ENCODE peak calls at places on chromosomes 2 and 18, in five cellular contexts. One of them, this sample, is unnamed.

GRCh38 chr2:164920430-164920829 is 34.9 kb downstream of the SLC38A11 start:
- DNase-seq in ovary: no peak
- DNase-seq in RWPE2: no peak
- DNase-seq in bronchial epithelial cell: peak; percentile 93
- DNase-seq in fibroblast of the aortic adventitia: peak; percentile 92
- DNase-seq in this sample: no peak

GRCh38 chr18:22169011-22169888 is at the start of gene GATA6:
- DNase-seq in bronchial epithelial cell: peak; percentile 84
- DNase-seq in fibroblast of the aortic adventitia: peak; percentile 99
- DNase-seq in RWPE2: peak; percentile 79
- DNase-seq in ovary: peak; percentile 96
- DNase-seq in this sample: peak; percentile 77

GRCh38 chr18:49812321-49813070 is 837 bp downstream of the ACAA2 start:
- DNase-seq in RWPE2: no peak
- DNase-seq in ovary: no peak
- DNase-seq in fibroblast of the aortic adventitia: peak; percentile 43
- DNase-seq in bronchial epithelial cell: peak; percentile 16
- DNase-seq in this sample: no peak

GRCh38 chr2:121694398-121695178 is 42.1 kb downstream of the NIFK start:
- DNase-seq in fibroblast of the aortic adventitia: peak; percentile 86
- DNase-seq in RWPE2: no peak
- DNase-seq in bronchial epithelial cell: peak; percentile 41
- DNase-seq in ovary: no peak
- DNase-seq in this sample: no peak

GRCh38 chr18:36769611-36770314 is 59.0 kb downstream of the TPGS2 start:
- DNase-seq in RWPE2: no peak
- DNase-seq in fibroblast of the aortic adventitia: no peak
- DNase-seq in bronchial epithelial cell: no peak
- DNase-seq in ovary: no peak
- DNase-seq in this sample: no peak

GRCh38 chr18:57234346-57234745 is 87.5 kb downstream of the BOD1L2 start:
- DNase-seq in RWPE2: no peak
- DNase-seq in fibroblast of the aortic adventitia: no peak
- DNase-seq in ovary: no peak
- DNase-seq in bronchial epithelial cell: no peak
- DNase-seq in this sample: no peak

GRCh38 chr18:77102246-77103040 is 30.1 kb downstream of the MBP start:
- DNase-seq in bronchial epithelial cell: peak; percentile 59
- DNase-seq in fibroblast of the aortic adventitia: peak; percentile 95
- DNase-seq in RWPE2: no peak
- DNase-seq in ovary: no peak
- DNase-seq in this sample: no peak

GRCh38 chr2:37576831-37577230 is 94.6 kb downstream of the CDC42EP3 start:
- DNase-seq in fibroblast of the aortic adventitia: peak; percentile 53
- DNase-seq in RWPE2: no peak
- DNase-seq in bronchial epithelial cell: peak; percentile 80
- DNase-seq in ovary: no peak
- DNase-seq in this sample: no peak

GRCh38 chr2:58930541-58930940 is 689.4 kb upstream of the FANCL start:
- DNase-seq in ovary: no peak
- DNase-seq in fibroblast of the aortic adventitia: no peak
- DNase-seq in RWPE2: no peak
- DNase-seq in bronchial epithelial cell: no peak
- DNase-seq in this sample: no peak

GRCh38 chr2:191941376-191941775 is 94.5 kb upstream of the CAVIN2 start:
- DNase-seq in ovary: no peak
- DNase-seq in bronchial epithelial cell: no peak
- DNase-seq in RWPE2: no peak
- DNase-seq in fibroblast of the aortic adventitia: no peak
- DNase-seq in this sample: no peak

GRCh38 chr18:49021433-49022129 is 70.8 kb upstream of the SMAD7 start:
- DNase-seq in bronchial epithelial cell: peak; percentile 95
- DNase-seq in ovary: peak; percentile 20
- DNase-seq in fibroblast of the aortic adventitia: peak; percentile 35
- DNase-seq in RWPE2: peak; percentile 86
- DNase-seq in this sample: peak; percentile 35

GRCh38 chr2:129929321-129930290 is 49.9 kb upstream of the RAB6C start:
- DNase-seq in bronchial epithelial cell: no peak
- DNase-seq in fibroblast of the aortic adventitia: peak; percentile 64
- DNase-seq in ovary: no peak
- DNase-seq in RWPE2: no peak
- DNase-seq in this sample: no peak

GRCh38 chr2:220002699-220003098 is 375.3 kb downstream of the SLC4A3 start:
- DNase-seq in bronchial epithelial cell: no peak
- DNase-seq in RWPE2: no peak
- DNase-seq in fibroblast of the aortic adventitia: no peak
- DNase-seq in ovary: no peak
- DNase-seq in this sample: no peak

GRCh38 chr2:27281855-27282559 is at the start of gene TRIM54:
- DNase-seq in RWPE2: no peak
- DNase-seq in fibroblast of the aortic adventitia: no peak
- DNase-seq in ovary: no peak
- DNase-seq in bronchial epithelial cell: no peak
- DNase-seq in this sample: no peak

GRCh38 chr2:191696001-191696400 is 18.1 kb downstream of the NABP1 start:
- DNase-seq in bronchial epithelial cell: peak; percentile 69
- DNase-seq in fibroblast of the aortic adventitia: peak; percentile 85
- DNase-seq in ovary: no peak
- DNase-seq in RWPE2: no peak
- DNase-seq in this sample: no peak

GRCh38 chr18:361941-362913 is 94.4 kb upstream of the THOC1 start:
- DNase-seq in bronchial epithelial cell: no peak
- DNase-seq in RWPE2: no peak
- DNase-seq in ovary: peak; percentile 31
- DNase-seq in fibroblast of the aortic adventitia: peak; percentile 95
- DNase-seq in this sample: no peak

GRCh38 chr2:241514986-241515737 is 6.8 kb upstream of the STK25 start:
- DNase-seq in RWPE2: no peak
- DNase-seq in ovary: no peak
- DNase-seq in bronchial epithelial cell: no peak
- DNase-seq in fibroblast of the aortic adventitia: no peak
- DNase-seq in this sample: no peak

GRCh38 chr2:191221666-191222065 is 23.5 kb upstream of the MYO1B start:
- DNase-seq in fibroblast of the aortic adventitia: no peak
- DNase-seq in RWPE2: no peak
- DNase-seq in ovary: no peak
- DNase-seq in bronchial epithelial cell: peak; percentile 40
- DNase-seq in this sample: no peak

GRCh38 chr18:44520981-44521672 is 159.6 kb upstream of the SETBP1 start:
- DNase-seq in RWPE2: no peak
- DNase-seq in bronchial epithelial cell: peak; percentile 66
- DNase-seq in ovary: no peak
- DNase-seq in fibroblast of the aortic adventitia: peak; percentile 32
- DNase-seq in this sample: no peak

GRCh38 chr2:217011576-217011975 is 151.7 kb upstream of the TNP1 start:
- DNase-seq in bronchial epithelial cell: no peak
- DNase-seq in ovary: no peak
- DNase-seq in fibroblast of the aortic adventitia: no peak
- DNase-seq in RWPE2: no peak
- DNase-seq in this sample: no peak

GRCh38 chr2:217656366-217656765 is 346.4 kb downstream of the TNS1 start:
- DNase-seq in RWPE2: no peak
- DNase-seq in fibroblast of the aortic adventitia: no peak
- DNase-seq in bronchial epithelial cell: no peak
- DNase-seq in ovary: no peak
- DNase-seq in this sample: no peak

GRCh38 chr2:161265874-161266273 is 42.4 kb upstream of the PSMD14 start:
- DNase-seq in ovary: no peak
- DNase-seq in RWPE2: no peak
- DNase-seq in fibroblast of the aortic adventitia: no peak
- DNase-seq in bronchial epithelial cell: no peak
- DNase-seq in this sample: no peak

GRCh38 chr2:63840081-63840784 is 1.5 kb upstream of the UGP2 start:
- DNase-seq in RWPE2: no peak
- DNase-seq in fibroblast of the aortic adventitia: no peak
- DNase-seq in ovary: no peak
- DNase-seq in bronchial epithelial cell: peak; percentile 34
- DNase-seq in this sample: no peak

GRCh38 chr18:9475643-9476580 is 599 bp downstream of the RALBP1 start:
- DNase-seq in RWPE2: peak; percentile 65
- DNase-seq in fibroblast of the aortic adventitia: peak; percentile 45
- DNase-seq in ovary: peak; percentile 18
- DNase-seq in bronchial epithelial cell: peak; percentile 49
- DNase-seq in this sample: no peak

GRCh38 chr2:177611310-177611886 is 218.8 kb downstream of the AGPS start:
- DNase-seq in RWPE2: no peak
- DNase-seq in bronchial epithelial cell: peak; percentile 64
- DNase-seq in fibroblast of the aortic adventitia: no peak
- DNase-seq in ovary: no peak
- DNase-seq in this sample: no peak

GRCh38 chr18:3297025-3297984 is 35.4 kb downstream of the MYL12B start:
- DNase-seq in fibroblast of the aortic adventitia: peak; percentile 90
- DNase-seq in bronchial epithelial cell: peak; percentile 92
- DNase-seq in RWPE2: peak; percentile 81
- DNase-seq in ovary: peak; percentile 53
- DNase-seq in this sample: peak; percentile 88

GRCh38 chr2:211879323-211879722 is 659.3 kb downstream of the ERBB4 start:
- DNase-seq in ovary: no peak
- DNase-seq in RWPE2: no peak
- DNase-seq in fibroblast of the aortic adventitia: peak; percentile 41
- DNase-seq in bronchial epithelial cell: peak; percentile 27
- DNase-seq in this sample: no peak

GRCh38 chr2:118693287-118693822 is 154.1 kb downstream of the EN1 start:
- DNase-seq in fibroblast of the aortic adventitia: no peak
- DNase-seq in RWPE2: no peak
- DNase-seq in bronchial epithelial cell: no peak
- DNase-seq in ovary: no peak
- DNase-seq in this sample: no peak

GRCh38 chr18:46497129-46497528 is 159.9 kb downstream of the LOXHD1 start:
- DNase-seq in bronchial epithelial cell: peak; percentile 20
- DNase-seq in ovary: no peak
- DNase-seq in fibroblast of the aortic adventitia: peak; percentile 8
- DNase-seq in RWPE2: no peak
- DNase-seq in this sample: peak; percentile 66

GRCh38 chr2:128315829-128316776 is 2.6 kb downstream of the HS6ST1 start:
- DNase-seq in fibroblast of the aortic adventitia: peak; percentile 46
- DNase-seq in bronchial epithelial cell: no peak
- DNase-seq in RWPE2: no peak
- DNase-seq in ovary: peak; percentile 23
- DNase-seq in this sample: peak; percentile 8

GRCh38 chr2:202387608-202388342 is 11.6 kb downstream of the BMPR2 start:
- DNase-seq in fibroblast of the aortic adventitia: peak; percentile 78
- DNase-seq in bronchial epithelial cell: no peak
- DNase-seq in RWPE2: no peak
- DNase-seq in ovary: no peak
- DNase-seq in this sample: no peak

GRCh38 chr2:88807237-88807962 is 115.9 kb downstream of the RPIA start:
- DNase-seq in RWPE2: no peak
- DNase-seq in bronchial epithelial cell: no peak
- DNase-seq in ovary: no peak
- DNase-seq in fibroblast of the aortic adventitia: no peak
- DNase-seq in this sample: no peak

GRCh38 chr2:10963155-10963554 is 51.4 kb downstream of the KCNF1 start:
- DNase-seq in ovary: no peak
- DNase-seq in bronchial epithelial cell: no peak
- DNase-seq in RWPE2: no peak
- DNase-seq in fibroblast of the aortic adventitia: no peak
- DNase-seq in this sample: no peak

GRCh38 chr2:127759931-127760330 is 51.0 kb downstream of the WDR33 start:
- DNase-seq in ovary: no peak
- DNase-seq in RWPE2: no peak
- DNase-seq in bronchial epithelial cell: no peak
- DNase-seq in fibroblast of the aortic adventitia: peak; percentile 50
- DNase-seq in this sample: no peak

GRCh38 chr18:9779630-9780029 is 71.5 kb downstream of the RAB31 start:
- DNase-seq in fibroblast of the aortic adventitia: peak; percentile 26
- DNase-seq in RWPE2: no peak
- DNase-seq in bronchial epithelial cell: peak; percentile 84
- DNase-seq in ovary: no peak
- DNase-seq in this sample: no peak

GRCh38 chr18:27404855-27405254 is 219.7 kb upstream of the CHST9 start:
- DNase-seq in RWPE2: no peak
- DNase-seq in fibroblast of the aortic adventitia: no peak
- DNase-seq in ovary: no peak
- DNase-seq in bronchial epithelial cell: peak; percentile 23
- DNase-seq in this sample: no peak

GRCh38 chr18:27394687-27395086 is 209.6 kb upstream of the CHST9 start:
- DNase-seq in RWPE2: no peak
- DNase-seq in ovary: no peak
- DNase-seq in fibroblast of the aortic adventitia: no peak
- DNase-seq in bronchial epithelial cell: no peak
- DNase-seq in this sample: no peak

GRCh38 chr18:27400001-27400400 is 214.9 kb upstream of the CHST9 start:
- DNase-seq in fibroblast of the aortic adventitia: no peak
- DNase-seq in ovary: no peak
- DNase-seq in bronchial epithelial cell: no peak
- DNase-seq in RWPE2: no peak
- DNase-seq in this sample: no peak
- TF ChIP-seq CTCF in fibroblast of the aortic adventitia: no peak
- TF ChIP-seq CTCF in ovary: no peak
- TF ChIP-seq CTCF in bronchial epithelial cell: peak; percentile 25
- TF ChIP-seq CTCF in RWPE2: peak; percentile 17
- TF ChIP-seq CTCF in this sample: no peak

GRCh38 chr18:12429556-12429955 is 21.8 kb downstream of the PRELID3A start:
- DNase-seq in ovary: no peak
- DNase-seq in bronchial epithelial cell: no peak
- DNase-seq in fibroblast of the aortic adventitia: no peak
- DNase-seq in RWPE2: no peak
- DNase-seq in this sample: no peak
- TF ChIP-seq CTCF in ovary: no peak
- TF ChIP-seq CTCF in bronchial epithelial cell: no peak
- TF ChIP-seq CTCF in fibroblast of the aortic adventitia: no peak
- TF ChIP-seq CTCF in RWPE2: no peak
- TF ChIP-seq CTCF in this sample: no peak

DNA sequence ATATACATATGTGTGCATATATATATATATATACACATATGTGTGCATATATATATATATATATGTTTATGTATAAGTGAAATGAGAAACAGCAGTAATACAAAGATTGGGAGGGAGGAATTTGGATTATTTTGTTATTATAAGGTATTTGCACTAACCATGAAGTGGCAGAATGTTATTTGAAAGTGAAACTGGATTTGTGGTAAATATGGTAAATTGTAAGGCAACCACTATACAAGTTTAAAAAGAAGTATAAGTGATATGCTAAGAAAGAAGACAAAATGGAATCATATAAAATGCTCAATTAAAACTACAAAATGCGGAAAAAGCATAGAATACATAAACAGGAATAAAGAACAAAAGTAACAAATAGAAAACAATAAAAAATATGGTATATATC is 37.5 kb downstream of the FBXO15 start:
- DNase-seq in fibroblast of the aortic adventitia: no peak
- DNase-seq in ovary: no peak
- DNase-seq in RWPE2: no peak
- DNase-seq in bronchial epithelial cell: no peak
- DNase-seq in this sample: no peak
- TF ChIP-seq CTCF in fibroblast of the aortic adventitia: no peak
- TF ChIP-seq CTCF in ovary: no peak
- TF ChIP-seq CTCF in RWPE2: no peak
- TF ChIP-seq CTCF in bronchial epithelial cell: no peak
- TF ChIP-seq CTCF in this sample: no peak

DNA sequence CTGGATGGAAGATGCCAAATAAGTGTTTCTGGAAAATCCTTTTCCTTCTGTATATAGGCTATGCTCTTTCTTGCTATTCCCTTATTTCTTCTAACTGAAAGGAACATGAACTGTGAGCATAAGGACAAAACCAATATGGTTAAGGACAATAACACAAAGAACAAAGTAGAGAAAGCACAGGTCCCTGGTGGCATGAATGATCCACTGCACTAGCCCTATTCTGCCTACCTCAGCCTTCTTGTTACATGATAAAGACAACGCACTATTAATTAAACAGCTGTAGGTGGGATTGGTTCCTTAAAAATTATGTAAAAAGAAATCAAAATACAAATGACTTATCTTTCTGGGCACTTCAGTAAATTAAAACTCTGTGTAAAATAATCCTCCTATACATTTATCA is 1.9 kb upstream of the WDR75 start:
- DNase-seq in ovary: no peak
- DNase-seq in fibroblast of the aortic adventitia: no peak
- DNase-seq in RWPE2: no peak
- DNase-seq in bronchial epithelial cell: no peak
- DNase-seq in this sample: no peak
- TF ChIP-seq CTCF in ovary: no peak
- TF ChIP-seq CTCF in fibroblast of the aortic adventitia: peak; percentile 16
- TF ChIP-seq CTCF in RWPE2: no peak
- TF ChIP-seq CTCF in bronchial epithelial cell: no peak
- TF ChIP-seq CTCF in this sample: peak; percentile 39